ENCODE peak calls at places on chromosomes 11 and 22, in eight cellular contexts. One of them, this sample, is unnamed.

GRCh38 chr11:65430406-65431217 is 8.0 kb downstream of the NEAT1 start:
- DNase-seq in activated T-cell treated with anti-CD3 and anti-CD28 coated beads for 48 hours: no peak
- DNase-seq in left lung: no peak
- DNase-seq in T-helper 2 cell: peak; percentile 74
- DNase-seq in H9: no peak
- DNase-seq in GM04504: peak; percentile 57
- DNase-seq in stimulated activated CD4-positive, alpha-beta T cell treated with anti-CD3 and anti-CD28 coated beads, TNF-alpha, amount 100 ng/mL, for 4 hours: no peak
- DNase-seq in NCI-H1092 treated with DMSO at 0.1 percent for 48 hours: no peak
- DNase-seq in this sample: peak; percentile 76

GRCh38 chr11:3169235-3169951 is 4.3 kb upstream of the OSBPL5 start:
- DNase-seq in activated T-cell treated with anti-CD3 and anti-CD28 coated beads for 48 hours: peak; percentile 30
- DNase-seq in left lung: peak; percentile 80
- DNase-seq in T-helper 2 cell: no peak
- DNase-seq in H9: peak; percentile 73
- DNase-seq in GM04504: peak; percentile 51
- DNase-seq in stimulated activated CD4-positive, alpha-beta T cell treated with anti-CD3 and anti-CD28 coated beads, TNF-alpha, amount 100 ng/mL, for 4 hours: no peak
- DNase-seq in NCI-H1092 treated with DMSO at 0.1 percent for 48 hours: peak; percentile 35
- DNase-seq in this sample: peak; percentile 82

GRCh38 chr11:125743681-125744080 is 2.4 kb upstream of the PATE1 start:
- DNase-seq in activated T-cell treated with anti-CD3 and anti-CD28 coated beads for 48 hours: no peak
- DNase-seq in left lung: no peak
- DNase-seq in T-helper 2 cell: no peak
- DNase-seq in H9: no peak
- DNase-seq in GM04504: no peak
- DNase-seq in stimulated activated CD4-positive, alpha-beta T cell treated with anti-CD3 and anti-CD28 coated beads, TNF-alpha, amount 100 ng/mL, for 4 hours: no peak
- DNase-seq in NCI-H1092 treated with DMSO at 0.1 percent for 48 hours: no peak
- DNase-seq in this sample: no peak

GRCh38 chr22:19048531-19048930 is 73.7 kb downstream of the DGCR2 start:
- DNase-seq in activated T-cell treated with anti-CD3 and anti-CD28 coated beads for 48 hours: no peak
- DNase-seq in left lung: no peak
- DNase-seq in T-helper 2 cell: no peak
- DNase-seq in H9: no peak
- DNase-seq in GM04504: no peak
- DNase-seq in stimulated activated CD4-positive, alpha-beta T cell treated with anti-CD3 and anti-CD28 coated beads, TNF-alpha, amount 100 ng/mL, for 4 hours: no peak
- DNase-seq in NCI-H1092 treated with DMSO at 0.1 percent for 48 hours: no peak
- DNase-seq in this sample: no peak

GRCh38 chr11:71442123-71442522 is 6.1 kb downstream of the DHCR7 start:
- DNase-seq in activated T-cell treated with anti-CD3 and anti-CD28 coated beads for 48 hours: no peak
- DNase-seq in left lung: no peak
- DNase-seq in T-helper 2 cell: no peak
- DNase-seq in H9: no peak
- DNase-seq in GM04504: no peak
- DNase-seq in stimulated activated CD4-positive, alpha-beta T cell treated with anti-CD3 and anti-CD28 coated beads, TNF-alpha, amount 100 ng/mL, for 4 hours: no peak
- DNase-seq in NCI-H1092 treated with DMSO at 0.1 percent for 48 hours: no peak
- DNase-seq in this sample: no peak

GRCh38 chr11:17418437-17418836 is 30.0 kb upstream of the KCNJ11 start:
- DNase-seq in activated T-cell treated with anti-CD3 and anti-CD28 coated beads for 48 hours: no peak
- DNase-seq in left lung: no peak
- DNase-seq in T-helper 2 cell: no peak
- DNase-seq in H9: no peak
- DNase-seq in GM04504: no peak
- DNase-seq in stimulated activated CD4-positive, alpha-beta T cell treated with anti-CD3 and anti-CD28 coated beads, TNF-alpha, amount 100 ng/mL, for 4 hours: no peak
- DNase-seq in NCI-H1092 treated with DMSO at 0.1 percent for 48 hours: no peak
- DNase-seq in this sample: no peak

GRCh38 chr11:1706634-1707400 is 9.8 kb downstream of the KRTAP5-6 start:
- DNase-seq in activated T-cell treated with anti-CD3 and anti-CD28 coated beads for 48 hours: no peak
- DNase-seq in left lung: peak; percentile 76
- DNase-seq in T-helper 2 cell: no peak
- DNase-seq in H9: peak; percentile 55
- DNase-seq in GM04504: no peak
- DNase-seq in stimulated activated CD4-positive, alpha-beta T cell treated with anti-CD3 and anti-CD28 coated beads, TNF-alpha, amount 100 ng/mL, for 4 hours: no peak
- DNase-seq in NCI-H1092 treated with DMSO at 0.1 percent for 48 hours: no peak
- DNase-seq in this sample: no peak

GRCh38 chr11:110356769-110357671 is 60.6 kb upstream of the RDX start:
- DNase-seq in activated T-cell treated with anti-CD3 and anti-CD28 coated beads for 48 hours: no peak
- DNase-seq in left lung: no peak
- DNase-seq in T-helper 2 cell: no peak
- DNase-seq in H9: no peak
- DNase-seq in GM04504: no peak
- DNase-seq in stimulated activated CD4-positive, alpha-beta T cell treated with anti-CD3 and anti-CD28 coated beads, TNF-alpha, amount 100 ng/mL, for 4 hours: no peak
- DNase-seq in NCI-H1092 treated with DMSO at 0.1 percent for 48 hours: no peak
- DNase-seq in this sample: no peak

GRCh38 chr11:82873919-82874333 is 26.3 kb downstream of the PRCP start:
- DNase-seq in activated T-cell treated with anti-CD3 and anti-CD28 coated beads for 48 hours: no peak
- DNase-seq in left lung: no peak
- DNase-seq in T-helper 2 cell: peak; percentile 74
- DNase-seq in H9: no peak
- DNase-seq in GM04504: no peak
- DNase-seq in stimulated activated CD4-positive, alpha-beta T cell treated with anti-CD3 and anti-CD28 coated beads, TNF-alpha, amount 100 ng/mL, for 4 hours: no peak
- DNase-seq in NCI-H1092 treated with DMSO at 0.1 percent for 48 hours: no peak
- DNase-seq in this sample: no peak

GRCh38 chr11:7632211-7632610 is 41.1 kb downstream of the CYB5R2 start:
- DNase-seq in activated T-cell treated with anti-CD3 and anti-CD28 coated beads for 48 hours: no peak
- DNase-seq in left lung: no peak
- DNase-seq in T-helper 2 cell: no peak
- DNase-seq in H9: no peak
- DNase-seq in GM04504: no peak
- DNase-seq in stimulated activated CD4-positive, alpha-beta T cell treated with anti-CD3 and anti-CD28 coated beads, TNF-alpha, amount 100 ng/mL, for 4 hours: no peak
- DNase-seq in NCI-H1092 treated with DMSO at 0.1 percent for 48 hours: no peak
- DNase-seq in this sample: no peak

GRCh38 chr11:34869425-34869824 is 46.8 kb downstream of the APIP start:
- DNase-seq in activated T-cell treated with anti-CD3 and anti-CD28 coated beads for 48 hours: no peak
- DNase-seq in left lung: no peak
- DNase-seq in T-helper 2 cell: no peak
- DNase-seq in H9: peak; percentile 44
- DNase-seq in GM04504: no peak
- DNase-seq in stimulated activated CD4-positive, alpha-beta T cell treated with anti-CD3 and anti-CD28 coated beads, TNF-alpha, amount 100 ng/mL, for 4 hours: no peak
- DNase-seq in NCI-H1092 treated with DMSO at 0.1 percent for 48 hours: no peak
- DNase-seq in this sample: no peak

GRCh38 chr11:76067099-76067498 is 139.2 kb downstream of the WNT11 start:
- DNase-seq in activated T-cell treated with anti-CD3 and anti-CD28 coated beads for 48 hours: no peak
- DNase-seq in left lung: no peak
- DNase-seq in T-helper 2 cell: no peak
- DNase-seq in H9: no peak
- DNase-seq in GM04504: no peak
- DNase-seq in stimulated activated CD4-positive, alpha-beta T cell treated with anti-CD3 and anti-CD28 coated beads, TNF-alpha, amount 100 ng/mL, for 4 hours: no peak
- DNase-seq in NCI-H1092 treated with DMSO at 0.1 percent for 48 hours: no peak
- DNase-seq in this sample: peak; percentile 48

GRCh38 chr11:27239305-27239942 is 123.6 kb downstream of the CCDC34 start:
- DNase-seq in activated T-cell treated with anti-CD3 and anti-CD28 coated beads for 48 hours: no peak
- DNase-seq in left lung: no peak
- DNase-seq in T-helper 2 cell: no peak
- DNase-seq in H9: no peak
- DNase-seq in GM04504: no peak
- DNase-seq in stimulated activated CD4-positive, alpha-beta T cell treated with anti-CD3 and anti-CD28 coated beads, TNF-alpha, amount 100 ng/mL, for 4 hours: no peak
- DNase-seq in NCI-H1092 treated with DMSO at 0.1 percent for 48 hours: peak; percentile 67
- DNase-seq in this sample: peak; percentile 57

GRCh38 chr22:43292633-43293025 is 50.5 kb downstream of the SCUBE1 start:
- DNase-seq in activated T-cell treated with anti-CD3 and anti-CD28 coated beads for 48 hours: no peak
- DNase-seq in left lung: no peak
- DNase-seq in T-helper 2 cell: no peak
- DNase-seq in H9: no peak
- DNase-seq in GM04504: no peak
- DNase-seq in stimulated activated CD4-positive, alpha-beta T cell treated with anti-CD3 and anti-CD28 coated beads, TNF-alpha, amount 100 ng/mL, for 4 hours: no peak
- DNase-seq in NCI-H1092 treated with DMSO at 0.1 percent for 48 hours: peak; percentile 55
- DNase-seq in this sample: no peak

GRCh38 chr11:103988595-103988969 is 47.9 kb upstream of the DDI1 start:
- DNase-seq in activated T-cell treated with anti-CD3 and anti-CD28 coated beads for 48 hours: no peak
- DNase-seq in left lung: no peak
- DNase-seq in T-helper 2 cell: no peak
- DNase-seq in H9: no peak
- DNase-seq in GM04504: no peak
- DNase-seq in stimulated activated CD4-positive, alpha-beta T cell treated with anti-CD3 and anti-CD28 coated beads, TNF-alpha, amount 100 ng/mL, for 4 hours: no peak
- DNase-seq in NCI-H1092 treated with DMSO at 0.1 percent for 48 hours: no peak
- DNase-seq in this sample: peak; percentile 56

GRCh38 chr11:41985799-41986198 is 526.3 kb upstream of the LRRC4C start:
- DNase-seq in activated T-cell treated with anti-CD3 and anti-CD28 coated beads for 48 hours: no peak
- DNase-seq in left lung: no peak
- DNase-seq in T-helper 2 cell: no peak
- DNase-seq in H9: no peak
- DNase-seq in GM04504: no peak
- DNase-seq in stimulated activated CD4-positive, alpha-beta T cell treated with anti-CD3 and anti-CD28 coated beads, TNF-alpha, amount 100 ng/mL, for 4 hours: no peak
- DNase-seq in NCI-H1092 treated with DMSO at 0.1 percent for 48 hours: no peak
- DNase-seq in this sample: no peak

GRCh38 chr11:62505112-62505783 is 41.4 kb downstream of the AHNAK start:
- DNase-seq in activated T-cell treated with anti-CD3 and anti-CD28 coated beads for 48 hours: no peak
- DNase-seq in left lung: no peak
- DNase-seq in T-helper 2 cell: no peak
- DNase-seq in H9: peak; percentile 72
- DNase-seq in GM04504: no peak
- DNase-seq in stimulated activated CD4-positive, alpha-beta T cell treated with anti-CD3 and anti-CD28 coated beads, TNF-alpha, amount 100 ng/mL, for 4 hours: no peak
- DNase-seq in NCI-H1092 treated with DMSO at 0.1 percent for 48 hours: no peak
- DNase-seq in this sample: no peak

GRCh38 chr11:69700278-69701140 is 3.3 kb downstream of the FGF19 start:
- DNase-seq in activated T-cell treated with anti-CD3 and anti-CD28 coated beads for 48 hours: no peak
- DNase-seq in left lung: no peak
- DNase-seq in T-helper 2 cell: no peak
- DNase-seq in H9: peak; percentile 92
- DNase-seq in GM04504: peak; percentile 41
- DNase-seq in stimulated activated CD4-positive, alpha-beta T cell treated with anti-CD3 and anti-CD28 coated beads, TNF-alpha, amount 100 ng/mL, for 4 hours: no peak
- DNase-seq in NCI-H1092 treated with DMSO at 0.1 percent for 48 hours: peak; percentile 85
- DNase-seq in this sample: peak; percentile 62

GRCh38 chr11:67287355-67288197 is 1.5 kb upstream of the ANKRD13D start:
- DNase-seq in activated T-cell treated with anti-CD3 and anti-CD28 coated beads for 48 hours: no peak
- DNase-seq in left lung: no peak
- DNase-seq in T-helper 2 cell: peak; percentile 89
- DNase-seq in H9: no peak
- DNase-seq in GM04504: no peak
- DNase-seq in stimulated activated CD4-positive, alpha-beta T cell treated with anti-CD3 and anti-CD28 coated beads, TNF-alpha, amount 100 ng/mL, for 4 hours: no peak
- DNase-seq in NCI-H1092 treated with DMSO at 0.1 percent for 48 hours: no peak
- DNase-seq in this sample: no peak

GRCh38 chr22:25760848-25761595 is 19.0 kb downstream of the MYO18B start:
- DNase-seq in activated T-cell treated with anti-CD3 and anti-CD28 coated beads for 48 hours: no peak
- DNase-seq in left lung: no peak
- DNase-seq in T-helper 2 cell: no peak
- DNase-seq in H9: no peak
- DNase-seq in GM04504: no peak
- DNase-seq in stimulated activated CD4-positive, alpha-beta T cell treated with anti-CD3 and anti-CD28 coated beads, TNF-alpha, amount 100 ng/mL, for 4 hours: no peak
- DNase-seq in NCI-H1092 treated with DMSO at 0.1 percent for 48 hours: no peak
- DNase-seq in this sample: no peak

GRCh38 chr11:134647066-134647746 is 235.2 kb upstream of the B3GAT1 start:
- DNase-seq in activated T-cell treated with anti-CD3 and anti-CD28 coated beads for 48 hours: no peak
- DNase-seq in left lung: no peak
- DNase-seq in T-helper 2 cell: no peak
- DNase-seq in H9: no peak
- DNase-seq in GM04504: no peak
- DNase-seq in stimulated activated CD4-positive, alpha-beta T cell treated with anti-CD3 and anti-CD28 coated beads, TNF-alpha, amount 100 ng/mL, for 4 hours: no peak
- DNase-seq in NCI-H1092 treated with DMSO at 0.1 percent for 48 hours: no peak
- DNase-seq in this sample: no peak

GRCh38 chr22:44261861-44262595 is 50.7 kb downstream of the SHISAL1 start:
- DNase-seq in activated T-cell treated with anti-CD3 and anti-CD28 coated beads for 48 hours: no peak
- DNase-seq in left lung: no peak
- DNase-seq in T-helper 2 cell: no peak
- DNase-seq in H9: peak; percentile 23
- DNase-seq in GM04504: no peak
- DNase-seq in stimulated activated CD4-positive, alpha-beta T cell treated with anti-CD3 and anti-CD28 coated beads, TNF-alpha, amount 100 ng/mL, for 4 hours: no peak
- DNase-seq in NCI-H1092 treated with DMSO at 0.1 percent for 48 hours: no peak
- DNase-seq in this sample: no peak

GRCh38 chr22:40855960-40856512 is 403 bp downstream of the ST13 start:
- DNase-seq in activated T-cell treated with anti-CD3 and anti-CD28 coated beads for 48 hours: no peak
- DNase-seq in left lung: peak; percentile 84
- DNase-seq in T-helper 2 cell: peak; percentile 58
- DNase-seq in H9: peak; percentile 46
- DNase-seq in GM04504: no peak
- DNase-seq in stimulated activated CD4-positive, alpha-beta T cell treated with anti-CD3 and anti-CD28 coated beads, TNF-alpha, amount 100 ng/mL, for 4 hours: no peak
- DNase-seq in NCI-H1092 treated with DMSO at 0.1 percent for 48 hours: peak; percentile 54
- DNase-seq in this sample: peak; percentile 20

GRCh38 chr11:77029829-77030228 is 4.4 kb upstream of the B3GNT6 start:
- DNase-seq in activated T-cell treated with anti-CD3 and anti-CD28 coated beads for 48 hours: no peak
- DNase-seq in left lung: no peak
- DNase-seq in T-helper 2 cell: no peak
- DNase-seq in H9: no peak
- DNase-seq in GM04504: no peak
- DNase-seq in stimulated activated CD4-positive, alpha-beta T cell treated with anti-CD3 and anti-CD28 coated beads, TNF-alpha, amount 100 ng/mL, for 4 hours: no peak
- DNase-seq in NCI-H1092 treated with DMSO at 0.1 percent for 48 hours: no peak
- DNase-seq in this sample: no peak

GRCh38 chr11:129974237-129974636 is 28.4 kb downstream of the PRDM10 start:
- DNase-seq in activated T-cell treated with anti-CD3 and anti-CD28 coated beads for 48 hours: no peak
- DNase-seq in left lung: no peak
- DNase-seq in T-helper 2 cell: no peak
- DNase-seq in H9: no peak
- DNase-seq in GM04504: no peak
- DNase-seq in stimulated activated CD4-positive, alpha-beta T cell treated with anti-CD3 and anti-CD28 coated beads, TNF-alpha, amount 100 ng/mL, for 4 hours: no peak
- DNase-seq in NCI-H1092 treated with DMSO at 0.1 percent for 48 hours: no peak
- DNase-seq in this sample: no peak

GRCh38 chr11:45949992-45950407 is 27.5 kb downstream of the LARGE2 start:
- DNase-seq in activated T-cell treated with anti-CD3 and anti-CD28 coated beads for 48 hours: no peak
- DNase-seq in left lung: no peak
- DNase-seq in T-helper 2 cell: no peak
- DNase-seq in H9: no peak
- DNase-seq in GM04504: no peak
- DNase-seq in stimulated activated CD4-positive, alpha-beta T cell treated with anti-CD3 and anti-CD28 coated beads, TNF-alpha, amount 100 ng/mL, for 4 hours: no peak
- DNase-seq in NCI-H1092 treated with DMSO at 0.1 percent for 48 hours: no peak
- DNase-seq in this sample: peak; percentile 20